ENCODE peak calls at places on chromosome 13, in seven cellular contexts. One of them, this sample, is unnamed.

GRCh38 chr13:104015646-104016396 is 949.6 kb upstream of the SLC10A2 start:
- DNase-seq in body of pancreas: no peak
- DNase-seq in spleen: no peak
- DNase-seq in AG04450: peak; percentile 44
- DNase-seq in heart right ventricle: no peak
- DNase-seq in left ventricle myocardium inferior: no peak
- DNase-seq in testis: no peak
- DNase-seq in this sample: no peak

GRCh38 chr13:110334256-110334655 is 27.2 kb downstream of the COL4A2 start:
- DNase-seq in body of pancreas: no peak
- DNase-seq in AG04450: no peak
- DNase-seq in heart right ventricle: no peak
- DNase-seq in spleen: no peak
- DNase-seq in testis: no peak
- DNase-seq in left ventricle myocardium inferior: no peak
- DNase-seq in this sample: peak; percentile 41

GRCh38 chr13:46176756-46177155 is 5.2 kb downstream of the LCP1 start:
- DNase-seq in left ventricle myocardium inferior: no peak
- DNase-seq in body of pancreas: peak; percentile 41
- DNase-seq in testis: no peak
- DNase-seq in heart right ventricle: no peak
- DNase-seq in spleen: no peak
- DNase-seq in AG04450: no peak
- DNase-seq in this sample: no peak

GRCh38 chr13:54859827-54860226 is 1831.2 kb downstream of the OLFM4 start:
- DNase-seq in left ventricle myocardium inferior: no peak
- DNase-seq in spleen: no peak
- DNase-seq in body of pancreas: no peak
- DNase-seq in testis: no peak
- DNase-seq in AG04450: no peak
- DNase-seq in heart right ventricle: no peak
- DNase-seq in this sample: no peak

GRCh38 chr13:50701469-50701868 is 142.0 kb downstream of the DLEU7 start:
- DNase-seq in AG04450: no peak
- DNase-seq in testis: no peak
- DNase-seq in left ventricle myocardium inferior: no peak
- DNase-seq in spleen: no peak
- DNase-seq in body of pancreas: no peak
- DNase-seq in heart right ventricle: no peak
- DNase-seq in this sample: no peak

GRCh38 chr13:98921015-98921414 is 56.8 kb downstream of the DOCK9 start:
- DNase-seq in testis: no peak
- DNase-seq in spleen: no peak
- DNase-seq in body of pancreas: no peak
- DNase-seq in left ventricle myocardium inferior: no peak
- DNase-seq in heart right ventricle: no peak
- DNase-seq in AG04450: no peak
- DNase-seq in this sample: no peak

GRCh38 chr13:63050287-63050686 is 1634.6 kb upstream of the PCDH20 start:
- DNase-seq in testis: no peak
- DNase-seq in body of pancreas: no peak
- DNase-seq in left ventricle myocardium inferior: no peak
- DNase-seq in AG04450: no peak
- DNase-seq in spleen: no peak
- DNase-seq in heart right ventricle: no peak
- DNase-seq in this sample: no peak

GRCh38 chr13:110457361-110457760 is 104.2 kb downstream of the RAB20 start:
- DNase-seq in AG04450: no peak
- DNase-seq in heart right ventricle: no peak
- DNase-seq in left ventricle myocardium inferior: no peak
- DNase-seq in body of pancreas: no peak
- DNase-seq in testis: no peak
- DNase-seq in spleen: peak; percentile 54
- DNase-seq in this sample: no peak

GRCh38 chr13:52105841-52106240 is 23.0 kb downstream of the NEK5 start:
- DNase-seq in AG04450: no peak
- DNase-seq in spleen: no peak
- DNase-seq in testis: no peak
- DNase-seq in heart right ventricle: no peak
- DNase-seq in left ventricle myocardium inferior: no peak
- DNase-seq in body of pancreas: no peak
- DNase-seq in this sample: no peak

GRCh38 chr13:101945435-101945834 is 456.4 kb downstream of the FGF14 start:
- DNase-seq in AG04450: no peak
- DNase-seq in body of pancreas: no peak
- DNase-seq in testis: no peak
- DNase-seq in left ventricle myocardium inferior: no peak
- DNase-seq in spleen: no peak
- DNase-seq in heart right ventricle: no peak
- DNase-seq in this sample: no peak

GRCh38 chr13:106077017-106077416 is 458.4 kb downstream of the EFNB2 start:
- DNase-seq in left ventricle myocardium inferior: no peak
- DNase-seq in testis: no peak
- DNase-seq in AG04450: no peak
- DNase-seq in body of pancreas: no peak
- DNase-seq in spleen: no peak
- DNase-seq in heart right ventricle: no peak
- DNase-seq in this sample: no peak

GRCh38 chr13:45108716-45109706 is 11.3 kb upstream of the GTF2F2 start:
- DNase-seq in AG04450: no peak
- DNase-seq in testis: peak; percentile 44
- DNase-seq in spleen: no peak
- DNase-seq in heart right ventricle: no peak
- DNase-seq in body of pancreas: no peak
- DNase-seq in left ventricle myocardium inferior: no peak
- DNase-seq in this sample: peak; percentile 24

GRCh38 chr13:39095500-39095899 is 57.2 kb downstream of the NHLRC3 start:
- DNase-seq in left ventricle myocardium inferior: no peak
- DNase-seq in spleen: no peak
- DNase-seq in AG04450: no peak
- DNase-seq in heart right ventricle: no peak
- DNase-seq in body of pancreas: no peak
- DNase-seq in testis: no peak
- DNase-seq in this sample: no peak

GRCh38 chr13:83215627-83216026 is 666.6 kb downstream of the SLITRK1 start:
- DNase-seq in testis: no peak
- DNase-seq in heart right ventricle: no peak
- DNase-seq in left ventricle myocardium inferior: no peak
- DNase-seq in body of pancreas: no peak
- DNase-seq in spleen: no peak
- DNase-seq in AG04450: peak; percentile 42
- DNase-seq in this sample: no peak

GRCh38 chr13:61777281-61777680 is 361.6 kb upstream of the PCDH20 start:
- DNase-seq in left ventricle myocardium inferior: no peak
- DNase-seq in testis: no peak
- DNase-seq in spleen: no peak
- DNase-seq in AG04450: no peak
- DNase-seq in heart right ventricle: no peak
- DNase-seq in body of pancreas: no peak
- DNase-seq in this sample: no peak

GRCh38 chr13:46211521-46212351 is at the start of gene LRRC63:
- DNase-seq in AG04450: no peak
- DNase-seq in left ventricle myocardium inferior: peak; percentile 81
- DNase-seq in heart right ventricle: peak; percentile 71
- DNase-seq in spleen: peak; percentile 96
- DNase-seq in testis: peak; percentile 89
- DNase-seq in body of pancreas: peak; percentile 60
- DNase-seq in this sample: peak; percentile 83

GRCh38 chr13:30466841-30467252 is 1.1 kb upstream of the HMGB1 start:
- DNase-seq in heart right ventricle: no peak
- DNase-seq in body of pancreas: no peak
- DNase-seq in testis: no peak
- DNase-seq in spleen: no peak
- DNase-seq in AG04450: no peak
- DNase-seq in left ventricle myocardium inferior: no peak
- DNase-seq in this sample: no peak

GRCh38 chr13:109565877-109566276 is 220.5 kb downstream of the IRS2 start:
- DNase-seq in left ventricle myocardium inferior: no peak
- DNase-seq in body of pancreas: no peak
- DNase-seq in AG04450: no peak
- DNase-seq in spleen: no peak
- DNase-seq in testis: no peak
- DNase-seq in heart right ventricle: no peak
- DNase-seq in this sample: no peak

GRCh38 chr13:89382986-89383385 is 1711.8 kb downstream of the SLITRK5 start:
- DNase-seq in testis: no peak
- DNase-seq in spleen: no peak
- DNase-seq in AG04450: no peak
- DNase-seq in body of pancreas: no peak
- DNase-seq in left ventricle myocardium inferior: no peak
- DNase-seq in heart right ventricle: no peak
- DNase-seq in this sample: no peak
- H3K4me3 ChIP-seq in testis: no peak overlapping the region
- H3K4me3 ChIP-seq in spleen: no peak overlapping the region
- H3K4me3 ChIP-seq in AG04450: no peak overlapping the region
- H3K4me3 ChIP-seq in body of pancreas: no peak overlapping the region
- H3K4me3 ChIP-seq in left ventricle myocardium inferior: no peak overlapping the region
- H3K4me3 ChIP-seq in heart right ventricle: no peak overlapping the region
- H3K4me3 ChIP-seq in this sample: no peak overlapping the region

GRCh38 chr13:77507931-77508776 is 27.4 kb upstream of the SCEL start:
- DNase-seq in body of pancreas: no peak
- DNase-seq in spleen: no peak
- DNase-seq in heart right ventricle: no peak
- DNase-seq in left ventricle myocardium inferior: no peak
- DNase-seq in AG04450: no peak
- DNase-seq in testis: no peak
- DNase-seq in this sample: no peak

GRCh38 chr13:77503398-77503797 is 32.1 kb upstream of the SCEL start:
- DNase-seq in AG04450: no peak
- DNase-seq in testis: no peak
- DNase-seq in left ventricle myocardium inferior: no peak
- DNase-seq in heart right ventricle: no peak
- DNase-seq in body of pancreas: no peak
- DNase-seq in spleen: no peak
- DNase-seq in this sample: no peak

GRCh38 chr13:77509221-77509620 is 26.3 kb upstream of the SCEL start:
- DNase-seq in spleen: no peak
- DNase-seq in heart right ventricle: no peak
- DNase-seq in AG04450: no peak
- DNase-seq in body of pancreas: no peak
- DNase-seq in testis: no peak
- DNase-seq in left ventricle myocardium inferior: no peak
- DNase-seq in this sample: no peak

GRCh38 chr13:77510156-77510555 is 25.4 kb upstream of the SCEL start:
- DNase-seq in left ventricle myocardium inferior: no peak
- DNase-seq in testis: no peak
- DNase-seq in body of pancreas: no peak
- DNase-seq in AG04450: no peak
- DNase-seq in spleen: no peak
- DNase-seq in heart right ventricle: no peak
- DNase-seq in this sample: no peak

GRCh38 chr13:77506874-77507273 is 28.6 kb upstream of the SCEL start:
- DNase-seq in AG04450: no peak
- DNase-seq in testis: no peak
- DNase-seq in left ventricle myocardium inferior: no peak
- DNase-seq in heart right ventricle: no peak
- DNase-seq in body of pancreas: no peak
- DNase-seq in spleen: no peak
- DNase-seq in this sample: no peak
- TF ChIP-seq CTCF in AG04450: peak; percentile 25
- TF ChIP-seq CTCF in testis: peak; percentile 39
- TF ChIP-seq CTCF in left ventricle myocardium inferior: peak; percentile 32
- TF ChIP-seq CTCF in heart right ventricle: no peak
- TF ChIP-seq CTCF in body of pancreas: no peak
- TF ChIP-seq CTCF in spleen: peak; percentile 15
- TF ChIP-seq CTCF in this sample: peak; percentile 18

GRCh38 chr13:112363867-112364528 is 12.2 kb upstream of the SPACA7 start:
- DNase-seq in testis: no peak
- DNase-seq in body of pancreas: no peak
- DNase-seq in heart right ventricle: no peak
- DNase-seq in AG04450: no peak
- DNase-seq in spleen: no peak
- DNase-seq in left ventricle myocardium inferior: no peak
- DNase-seq in this sample: no peak
- H3K9me3 ChIP-seq in testis: no peaks in the 10 kb centered on the region
- H3K9me3 ChIP-seq in body of pancreas: peaks cover 17% of the 10 kb centered on the region
- H3K9me3 ChIP-seq in heart right ventricle: peaks cover 56% of the 10 kb centered on the region
- H3K9me3 ChIP-seq in AG04450: peaks cover 49% of the 10 kb centered on the region
- H3K9me3 ChIP-seq in spleen: peaks cover 67% of the 10 kb centered on the region
- H3K9me3 ChIP-seq in left ventricle myocardium inferior: peaks cover 58% of the 10 kb centered on the region
- H3K9me3 ChIP-seq in this sample: no peaks in the 10 kb centered on the region

GRCh38 chr13:34623331-34623730 is 318.7 kb upstream of the NBEA start:
- DNase-seq in testis: no peak
- DNase-seq in spleen: no peak
- DNase-seq in heart right ventricle: no peak
- DNase-seq in body of pancreas: no peak
- DNase-seq in left ventricle myocardium inferior: no peak
- DNase-seq in AG04450: no peak
- DNase-seq in this sample: no peak

GRCh38 chr13:34627499-34627898 is 314.6 kb upstream of the NBEA start:
- DNase-seq in left ventricle myocardium inferior: no peak
- DNase-seq in body of pancreas: no peak
- DNase-seq in testis: no peak
- DNase-seq in spleen: no peak
- DNase-seq in heart right ventricle: no peak
- DNase-seq in AG04450: no peak
- DNase-seq in this sample: no peak

DNA sequence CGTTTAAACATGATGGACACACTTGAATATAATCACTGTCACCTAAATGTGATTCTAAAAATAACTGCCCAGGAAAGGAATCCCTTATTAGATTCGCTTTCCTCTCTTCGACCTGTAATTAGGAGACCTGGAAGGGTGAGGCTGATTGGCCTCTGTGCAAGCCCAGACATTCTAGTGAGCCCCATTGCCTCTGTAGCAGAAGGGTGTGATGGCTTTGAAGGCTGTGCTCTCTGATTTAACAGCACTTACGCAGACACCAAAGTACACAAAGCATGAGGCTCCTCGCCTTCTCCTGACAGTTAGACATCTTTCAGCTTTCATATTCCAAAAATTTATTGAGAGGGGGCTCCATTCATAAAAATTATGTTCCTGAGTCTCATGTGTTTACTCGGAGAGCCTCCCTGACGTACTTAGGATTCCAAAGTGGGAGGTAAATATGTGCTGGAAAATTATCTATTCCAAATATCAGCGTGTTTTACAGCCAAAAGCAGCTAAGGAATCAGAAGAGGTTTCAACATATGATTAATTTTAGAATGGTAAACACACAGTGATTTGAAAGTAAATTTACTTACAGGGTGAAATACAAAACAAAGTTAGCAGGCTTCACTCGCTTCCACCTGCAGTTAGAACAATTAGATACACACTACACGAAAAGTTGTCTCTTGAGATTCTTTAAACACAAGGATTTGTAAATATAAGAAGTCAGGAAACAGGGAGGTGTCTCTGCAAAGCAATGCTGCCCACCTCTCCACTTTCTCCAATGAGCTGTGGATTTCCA is 314.0 kb upstream of the NBEA start:
- DNase-seq in left ventricle myocardium inferior: no peak
- DNase-seq in AG04450: no peak
- DNase-seq in body of pancreas: no peak
- DNase-seq in spleen: no peak
- DNase-seq in heart right ventricle: no peak
- DNase-seq in testis: no peak
- DNase-seq in this sample: no peak
- H3K4me3 ChIP-seq in left ventricle myocardium inferior: no peak overlapping the region
- H3K4me3 ChIP-seq in AG04450: no peak overlapping the region
- H3K4me3 ChIP-seq in body of pancreas: no peak overlapping the region
- H3K4me3 ChIP-seq in spleen: no peak overlapping the region
- H3K4me3 ChIP-seq in heart right ventricle: no peak overlapping the region
- H3K4me3 ChIP-seq in testis: no peak overlapping the region
- H3K4me3 ChIP-seq in this sample: no peak overlapping the region

GRCh38 chr13:71879129-71879535 is 12.1 kb upstream of the DACH1 start:
- DNase-seq in body of pancreas: peak; percentile 47
- DNase-seq in heart right ventricle: peak; percentile 11
- DNase-seq in left ventricle myocardium inferior: no peak
- DNase-seq in testis: no peak
- DNase-seq in spleen: no peak
- DNase-seq in AG04450: no peak
- DNase-seq in this sample: no peak
- TF ChIP-seq CTCF in body of pancreas: peak; percentile 65
- TF ChIP-seq CTCF in heart right ventricle: peak; percentile 32
- TF ChIP-seq CTCF in left ventricle myocardium inferior: peak; percentile 70
- TF ChIP-seq CTCF in testis: peak; percentile 46
- TF ChIP-seq CTCF in spleen: peak; percentile 57
- TF ChIP-seq CTCF in AG04450: peak; percentile 67
- TF ChIP-seq CTCF in this sample: peak; percentile 59

This sample was measured in adrenal gland.